ENCODE peak calls at places on chromosomes 3 and 15, in eight cellular contexts. O is aorta, K is A549, S is Panc1, W is right cardiac atrium, N is HAP-1, X is HepG2, B is left ventricle myocardium inferior. P is an unnamed sample.

GRCh38 chr15:81264072-81264857 is 59.7 kb downstream of the STARD5 start:
- DNase-seq in O (no peak), B (no peak), S (no peak), K (no peak), W (no peak), N (no peak), X (no peak), P (no peak)

GRCh38 chr15:60932051-60932915 is 296.8 kb downstream of the RORA start:
- DNase-seq in B (no peak), O (peak; percentile 77), N (no peak), W (peak; percentile 42), X (no peak), K (peak; percentile 58), S (no peak), P (no peak)

GRCh38 chr15:93217343-93217742 is 128.3 kb upstream of the RGMA start:
- DNase-seq in K (no peak), B (peak; percentile 27), W (peak; percentile 31), O (no peak), X (no peak), N (no peak), S (no peak), P (peak; percentile 39)

GRCh38 chr3:20648921-20649381 is 462.9 kb upstream of the SGO1 start:
- DNase-seq in S (no peak), W (no peak), N (no peak), X (no peak), O (no peak), B (no peak), K (no peak), P (no peak)

GRCh38 chr3:55896155-55896554 is 409.0 kb upstream of the WNT5A start:
- DNase-seq in W (no peak), X (no peak), K (no peak), O (no peak), B (no peak), N (peak; percentile 20), S (no peak), P (no peak)

GRCh38 chr3:103381286-103381685 is 946.5 kb downstream of the ZPLD1 start:
- DNase-seq in X (no peak), N (no peak), O (no peak), W (no peak), K (no peak), B (no peak), S (no peak), P (peak; percentile 79)

GRCh38 chr3:105791134-105791533 is 77.7 kb downstream of the CBLB start:
- DNase-seq in X (no peak), B (no peak), S (no peak), K (no peak), O (no peak), W (no peak), N (no peak), P (no peak)

GRCh38 chr15:91908401-91908800 is 54.9 kb downstream of the SLCO3A1 start:
- DNase-seq in K (peak; percentile 8), O (no peak), X (no peak), W (no peak), S (no peak), N (no peak), B (no peak), P (no peak)

GRCh38 chr3:138434276-138434874 is at the start of gene ESYT3:
- DNase-seq in W (peak; percentile 77), S (no peak), K (peak; percentile 58), B (peak; percentile 64), O (peak; percentile 91), X (peak; percentile 73), N (peak; percentile 84), P (peak; percentile 99)

GRCh38 chr15:28871168-28871567 is 14.6 kb upstream of the APBA2 start:
- DNase-seq in S (no peak), K (no peak), X (no peak), W (no peak), O (no peak), N (no peak), B (no peak), P (no peak)

GRCh38 chr3:36124118-36124796 is 256.0 kb upstream of the STAC start:
- DNase-seq in O (no peak), S (peak; percentile 25), N (peak; percentile 39), W (no peak), B (no peak), K (peak; percentile 67), X (peak; percentile 38), P (peak; percentile 38)

GRCh38 chr3:23600178-23600577 is 205.6 kb upstream of the UBE2E1 start:
- DNase-seq in S (no peak), O (no peak), B (no peak), K (peak; percentile 52), N (no peak), W (no peak), X (no peak), P (peak; percentile 81)

GRCh38 chr3:44079916-44080315 is 161.8 kb upstream of the TOPAZ1 start:
- DNase-seq in O (no peak), N (no peak), X (no peak), K (no peak), S (no peak), W (no peak), B (no peak), P (no peak)
- H3K4me1 ChIP-seq in O (no peaks in the 10 kb centered on the region), N (no peaks in the 10 kb centered on the region), X (no peaks in the 10 kb centered on the region), K (peaks cover 27% of the 10 kb centered on the region), S (no peaks in the 10 kb centered on the region), W (no peaks in the 10 kb centered on the region), B (no peaks in the 10 kb centered on the region), P (no peaks in the 10 kb centered on the region)

DNA sequence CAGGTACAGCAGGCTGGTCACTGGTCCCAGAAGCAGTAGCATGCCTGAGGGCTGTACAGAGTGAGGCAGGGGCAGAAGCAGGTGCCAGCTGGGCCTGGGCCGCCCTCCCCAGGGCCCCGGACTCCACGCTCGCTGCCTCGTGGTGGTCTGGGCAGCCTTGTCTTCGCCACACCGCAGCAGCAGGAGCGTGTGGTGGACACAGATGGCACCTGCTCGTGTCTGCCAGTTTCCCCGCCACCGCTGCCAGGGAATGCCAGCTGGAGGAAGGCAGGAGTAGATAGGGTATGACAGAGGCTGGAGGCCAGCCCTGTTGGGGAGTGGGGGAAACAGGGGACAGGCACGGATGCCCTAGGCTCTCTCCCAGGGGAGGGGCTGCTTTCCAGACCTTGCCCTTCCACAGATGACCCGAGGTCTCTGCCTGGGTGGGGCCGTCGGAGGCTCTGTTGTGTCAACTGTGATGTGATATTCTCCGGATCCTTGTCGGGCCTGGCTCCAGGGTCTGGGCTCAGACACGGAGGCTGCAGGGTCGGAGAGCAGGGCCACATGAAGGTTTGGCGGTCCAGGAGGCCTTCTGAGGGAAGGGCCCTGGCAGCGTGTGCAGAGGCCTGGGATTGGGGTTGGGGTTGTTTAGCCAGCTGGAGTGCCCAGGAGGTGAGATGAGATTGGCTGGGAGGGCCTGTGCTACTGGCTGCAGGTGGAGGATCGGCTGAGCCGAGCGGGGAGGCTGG is 33.6 kb downstream of the GOLGA6L10 start:
- DNase-seq in O (peak; percentile 70), B (peak; percentile 49), X (no peak), N (no peak), W (no peak), S (no peak), K (no peak), P (no peak)
- H3K4me1 ChIP-seq in O (no peaks in the 10 kb centered on the region), B (peaks cover 9% of the 10 kb centered on the region), X (no peaks in the 10 kb centered on the region), N (no peaks in the 10 kb centered on the region), W (no peaks in the 10 kb centered on the region), S (no peaks in the 10 kb centered on the region), K (no peaks in the 10 kb centered on the region), P (no peaks in the 10 kb centered on the region)

DNA sequence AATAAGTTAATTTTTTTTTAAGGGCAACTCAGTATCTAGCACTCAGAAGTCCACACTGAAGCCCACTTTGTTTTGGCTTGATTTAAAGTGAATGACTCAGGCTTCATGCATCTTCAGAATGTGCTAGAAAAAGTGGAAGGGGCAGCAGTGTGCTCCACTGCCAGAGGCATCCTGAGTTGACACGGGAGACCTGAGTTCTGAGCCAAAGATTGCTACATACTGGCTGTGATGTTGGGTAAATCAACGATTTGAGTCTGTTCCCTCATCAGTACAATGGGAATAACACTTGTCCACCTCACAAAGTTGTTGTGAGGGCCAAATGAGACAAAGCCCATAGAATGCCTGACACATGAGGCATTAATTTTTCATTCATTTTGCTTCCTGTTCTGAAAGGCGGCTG is 19.0 kb downstream of the TMEM43 start:
- DNase-seq in S (no peak), N (no peak), B (no peak), K (peak; percentile 69), X (peak; percentile 70), W (peak; percentile 59), O (no peak), P (peak; percentile 92)
- H3K4me1 ChIP-seq in S (peaks cover 27% of the 10 kb centered on the region), N (peaks cover 19% of the 10 kb centered on the region), B (peaks cover 55% of the 10 kb centered on the region), K (peaks cover 31% of the 10 kb centered on the region), X (peaks cover 20% of the 10 kb centered on the region), W (peaks cover 14% of the 10 kb centered on the region), O (peaks cover 3% of the 10 kb centered on the region), P (peaks cover 18% of the 10 kb centered on the region)

GRCh38 chr3:102066470-102066869 is 217.2 kb downstream of the NFKBIZ start:
- DNase-seq in W (no peak), O (no peak), X (no peak), S (no peak), K (no peak), B (no peak), N (no peak), P (no peak)

GRCh38 chr3:102063572-102063971 is 214.3 kb downstream of the NFKBIZ start:
- DNase-seq in K (no peak), O (no peak), B (no peak), N (no peak), X (no peak), S (no peak), W (no peak), P (no peak)

GRCh38 chr3:102069211-102069662 is 219.9 kb downstream of the NFKBIZ start:
- DNase-seq in N (no peak), K (peak; percentile 38), B (no peak), O (no peak), X (no peak), S (no peak), W (no peak), P (peak; percentile 33)

GRCh38 chr3:102068736-102069135 is 219.4 kb downstream of the NFKBIZ start:
- DNase-seq in W (no peak), B (no peak), K (no peak), O (no peak), S (no peak), N (no peak), X (no peak), P (no peak)

GRCh38 chr3:102068327-102068726 is 219.0 kb downstream of the NFKBIZ start:
- DNase-seq in X (no peak), N (no peak), S (no peak), B (no peak), W (no peak), K (no peak), O (no peak), P (no peak)
- H3K4me1 ChIP-seq in X (no peaks in the 10 kb centered on the region), N (no peaks in the 10 kb centered on the region), S (no peaks in the 10 kb centered on the region), B (no peaks in the 10 kb centered on the region), W (no peaks in the 10 kb centered on the region), K (peaks cover 15% of the 10 kb centered on the region), O (peaks cover 5% of the 10 kb centered on the region), P (no peaks in the 10 kb centered on the region)

DNA sequence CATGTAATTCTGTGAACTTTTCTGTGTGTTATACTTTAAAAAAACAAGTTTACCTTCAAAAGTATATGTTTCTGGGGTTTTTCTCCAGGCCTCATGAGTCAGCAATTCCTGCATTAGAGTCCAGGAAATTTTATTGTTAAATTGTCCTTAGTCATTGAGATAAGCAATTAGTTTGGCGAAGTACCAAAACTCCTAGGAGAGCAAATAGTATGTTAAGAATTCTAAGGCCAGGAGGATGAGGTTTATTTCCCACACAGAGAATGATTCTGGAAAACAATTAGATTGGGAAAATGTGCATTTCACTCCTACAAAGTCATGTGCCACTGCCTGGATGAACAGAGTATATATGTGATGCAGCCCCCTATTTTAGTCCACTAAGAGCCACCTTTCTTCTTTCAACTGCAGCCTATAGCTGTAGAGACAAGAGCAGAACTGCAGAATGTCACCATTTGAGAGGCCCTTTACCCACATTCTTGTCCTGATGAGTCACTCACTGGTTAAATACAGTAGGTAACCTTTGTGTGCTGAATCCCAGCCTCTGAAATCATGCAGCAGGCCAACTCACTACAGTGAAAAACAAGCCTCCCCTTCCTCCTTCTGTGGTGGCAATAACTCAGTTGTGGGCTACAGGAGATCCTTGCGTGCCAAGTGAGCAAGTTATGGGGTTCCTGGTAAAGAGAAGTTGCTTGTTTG is 452.8 kb upstream of the THBS1 start:
- DNase-seq in K (peak; percentile 96), W (no peak), B (no peak), S (peak; percentile 89), N (peak; percentile 11), X (peak; percentile 98), O (no peak), P (no peak)
- H3K4me1 ChIP-seq in K (peaks cover 75% of the 10 kb centered on the region), W (peaks cover 5% of the 10 kb centered on the region), B (peaks cover 29% of the 10 kb centered on the region), S (peaks cover 24% of the 10 kb centered on the region), N (peaks cover 22% of the 10 kb centered on the region), X (peaks cover 59% of the 10 kb centered on the region), O (no peaks in the 10 kb centered on the region), P (peaks cover 14% of the 10 kb centered on the region)

P was measured in trophoblast cell.